ENCODE peak calls at places on chromosomes 5 and 9, in nine cellular contexts. U is KG1; B is left ventricle myocardium inferior; S is amniotic epithelial cell; X is activated CD4-positive, CD25-positive, alpha-beta regulatory T cell; Z is cardiac muscle cell; H is M059J; N is GDM1; J is AG10803. Q is an unnamed sample.

GRCh38 chr9:130283514-130284248 is 18.1 kb downstream of the HMCN2 start:
- DNase-seq in X (no peak), B (no peak), N (no peak), U (no peak), H (no peak), S (no peak), Z (no peak), J (no peak), Q (no peak)

GRCh38 chr9:134515026-134515821 is 126.4 kb upstream of the COL5A1 start:
- DNase-seq in Z (no peak), N (no peak), B (no peak), J (peak; percentile 53), S (peak; percentile 70), U (no peak), H (no peak), X (no peak), Q (no peak)

GRCh38 chr5:34715711-34716110 is 59.6 kb downstream of the RAI14 start:
- DNase-seq in J (peak; percentile 84), X (no peak), U (no peak), Z (no peak), B (no peak), H (peak; percentile 65), S (no peak), N (no peak), Q (no peak)

GRCh38 chr5:45568813-45569212 is 127.4 kb downstream of the HCN1 start:
- DNase-seq in H (no peak), X (no peak), Z (no peak), J (no peak), B (no peak), U (no peak), N (no peak), S (no peak), Q (no peak)

GRCh38 chr5:94747371-94747770 is 128.9 kb downstream of the SLF1 start:
- DNase-seq in B (no peak), Z (no peak), S (no peak), U (no peak), N (no peak), X (no peak), H (no peak), J (no peak), Q (no peak)

GRCh38 chr5:142792865-142793232 is 22.7 kb downstream of the ARHGAP26 start:
- DNase-seq in U (no peak), S (no peak), N (no peak), Z (no peak), H (no peak), X (no peak), B (no peak), J (no peak), Q (no peak)

GRCh38 chr9:128882677-128883590 is 1.0 kb downstream of the LRRC8A start:
- DNase-seq in U (no peak), Z (peak; percentile 58), H (peak; percentile 38), J (no peak), N (no peak), B (no peak), X (no peak), S (peak; percentile 71), Q (peak; percentile 33)

GRCh38 chr5:176441921-176442323 is 6.3 kb upstream of the FAF2 start:
- DNase-seq in B (no peak), Z (no peak), X (no peak), J (no peak), H (peak; percentile 70), N (no peak), U (no peak), S (no peak), Q (no peak)

GRCh38 chr9:70065572-70065971 is 21.9 kb downstream of the MAMDC2 start:
- DNase-seq in N (no peak), H (no peak), X (no peak), J (no peak), Z (no peak), U (no peak), B (no peak), S (peak; percentile 47), Q (no peak)

GRCh38 chr9:134620751-134621557 is 20.6 kb upstream of the COL5A1 start:
- DNase-seq in U (no peak), J (no peak), X (no peak), H (peak; percentile 39), Z (peak; percentile 55), N (no peak), B (no peak), S (no peak), Q (no peak)

GRCh38 chr5:56358703-56359428 is 125.7 kb upstream of the ANKRD55 start:
- DNase-seq in N (no peak), X (no peak), J (no peak), U (no peak), B (no peak), Z (no peak), S (peak; percentile 42), H (peak; percentile 90), Q (no peak)

GRCh38 chr9:126861707-126862460 is 1.4 kb downstream of the ZBTB34 start:
- DNase-seq in H (no peak), J (peak; percentile 53), B (no peak), U (peak; percentile 48), X (no peak), Z (no peak), N (peak; percentile 21), S (peak; percentile 29), Q (no peak)

GRCh38 chr9:121652838-121653231 is 1.4 kb downstream of the DAB2IP start:
- DNase-seq in X (no peak), B (no peak), U (no peak), N (no peak), J (no peak), H (no peak), Z (no peak), S (no peak), Q (no peak)

GRCh38 chr5:468401-468800 is 25.4 kb downstream of the EXOC3 start:
- DNase-seq in Z (no peak), U (no peak), H (no peak), B (no peak), N (no peak), J (no peak), X (no peak), S (no peak), Q (no peak)

GRCh38 chr5:80912479-80912878 is 47.7 kb upstream of the RASGRF2 start:
- DNase-seq in H (no peak), X (no peak), S (no peak), J (no peak), Z (no peak), B (no peak), U (no peak), N (no peak), Q (no peak)

GRCh38 chr5:1465966-1466471 is 20.8 kb upstream of the SLC6A3 start:
- DNase-seq in U (no peak), H (no peak), J (no peak), B (no peak), S (no peak), N (no peak), Z (no peak), X (no peak), Q (no peak)